ENCODE peak calls at places on chromosomes 13 and 19, in five cellular contexts. K is memory B cell; R is HT1080; O is gastrocnemius medialis; U is activated T-helper 9 cell treated with anti-CD3 and anti-CD28 coated beads, Interleukin-2, amount 50 U/mL, for 16 hours. P is an unnamed sample.

GRCh38 chr19:6414793-6415591 is 9.6 kb downstream of the KHSRP start:
- DNase-seq in R (no peak), O (no peak), U (no peak), K (no peak), P (no peak)

GRCh38 chr13:101640797-101641400 is 188.4 kb downstream of the ITGBL1 start:
- DNase-seq in U (no peak), K (no peak), R (peak; percentile 68), O (no peak), P (no peak)

GRCh38 chr19:58361900-58362271 is 665 bp downstream of the ZNF497 start:
- DNase-seq in K (no peak), U (peak; percentile 28), R (no peak), O (no peak), P (no peak)

GRCh38 chr13:112623051-112623711 is 35.2 kb upstream of the TUBGCP3 start:
- DNase-seq in K (no peak), U (no peak), R (no peak), O (no peak), P (no peak)

GRCh38 chr13:98944336-98944735 is 33.5 kb downstream of the DOCK9 start:
- DNase-seq in R (no peak), O (no peak), U (no peak), K (no peak), P (no peak)

GRCh38 chr19:53101518-53101917 is 1.7 kb downstream of the ZNF160 start:
- DNase-seq in R (no peak), K (no peak), U (no peak), O (no peak), P (no peak)

GRCh38 chr19:7888145-7888825 is at the start of gene LRRC8E:
- DNase-seq in R (peak; percentile 63), O (no peak), K (no peak), U (no peak), P (no peak)

GRCh38 chr13:45623516-45624090 is 8.1 kb upstream of the ERICH6B start:
- DNase-seq in U (no peak), O (no peak), K (no peak), R (peak; percentile 13), P (no peak)

GRCh38 chr19:18896421-18896841 is 473 bp upstream of the CERS1 start:
- DNase-seq in R (no peak), O (no peak), K (no peak), U (no peak), P (no peak)

GRCh38 chr19:275000-275399 is 16.2 kb downstream of the PLPP2 start:
- DNase-seq in O (no peak), U (no peak), K (no peak), R (no peak), P (no peak)

GRCh38 chr19:48681127-48681470 is 8.3 kb upstream of the NTN5 start:
- DNase-seq in R (peak; percentile 75), O (no peak), U (no peak), K (no peak), P (no peak)

GRCh38 chr19:5113101-5113557 is 144.2 kb downstream of the KDM4B start:
- DNase-seq in U (no peak), R (peak; percentile 20), O (no peak), K (no peak), P (no peak)

GRCh38 chr19:54209748-54210494 is 9.3 kb downstream of the RPS9 start:
- DNase-seq in U (no peak), K (no peak), O (peak; percentile 66), R (peak; percentile 96), P (no peak)

GRCh38 chr13:22589880-22590279 is 590.9 kb upstream of the SGCG start:
- DNase-seq in K (no peak), R (no peak), O (no peak), U (no peak), P (no peak)

GRCh38 chr13:95254341-95254740 is 46.9 kb downstream of the ABCC4 start:
- DNase-seq in K (no peak), O (no peak), U (no peak), R (no peak), P (no peak)

GRCh38 chr13:91747164-91747563 is 348.7 kb downstream of the GPC5 start:
- DNase-seq in R (no peak), U (no peak), O (no peak), K (no peak), P (no peak)